ENCODE peak calls at places on chromosomes 5 and 9, in ten cellular contexts. T, O, Q, B, R, U, A, I, H and G are unnamed samples.
A peak's percentile ranks its signal among the peaks of the same experiment; 100 is the strongest.

GRCh38 chr9:38039090-38039906 is 29.7 kb downstream of the SHB start:
- DNase-seq in A (no peak), U (peak; percentile 81), T (no peak), Q (no peak), O (no peak), R (no peak), I (peak; percentile 95), B (peak; percentile 73), H (no peak), G (no peak)

GRCh38 chr9:81424431-81424830 is 264.9 kb downstream of the TLE1 start:
- DNase-seq in H (no peak), R (no peak), B (no peak), T (no peak), O (no peak), A (no peak), U (no peak), Q (no peak), I (no peak), G (no peak)

GRCh38 chr5:2298746-2299145 is 416.0 kb upstream of the IRX4 start:
- DNase-seq in I (no peak), Q (no peak), R (no peak), B (no peak), T (no peak), U (no peak), A (no peak), O (no peak), H (no peak), G (peak; percentile 35)

GRCh38 chr5:429453-430188 is 13.4 kb upstream of the EXOC3 start:
- DNase-seq in O (no peak), R (no peak), A (no peak), I (peak; percentile 54), U (peak; percentile 53), B (peak; percentile 28), Q (no peak), H (no peak), T (no peak), G (no peak)

GRCh38 chr5:141880961-141881801 is 3.0 kb upstream of the PCDH1 start:
- DNase-seq in U (no peak), B (no peak), O (no peak), Q (no peak), H (no peak), R (no peak), A (no peak), I (no peak), T (no peak), G (no peak)

GRCh38 chr9:132319421-132320110 is 35.2 kb downstream of the SETX start:
- DNase-seq in H (no peak), I (no peak), A (no peak), U (peak; percentile 9), O (no peak), T (no peak), Q (no peak), B (no peak), R (no peak), G (no peak)

GRCh38 chr9:99114846-99115500 is 10.1 kb downstream of the TGFBR1 start:
- DNase-seq in U (no peak), B (no peak), Q (no peak), T (no peak), O (no peak), R (no peak), A (no peak), I (peak; percentile 41), H (no peak), G (no peak)

GRCh38 chr5:180205936-180206335 is 3.1 kb downstream of the RASGEF1C start:
- DNase-seq in R (no peak), O (no peak), U (no peak), A (no peak), T (no peak), B (no peak), Q (no peak), H (no peak), I (no peak), G (no peak)

GRCh38 chr5:157511656-157512644 is 51.9 kb downstream of the NIPAL4 start:
- DNase-seq in A (peak; percentile 30), R (no peak), B (peak; percentile 88), T (peak; percentile 80), Q (no peak), I (peak; percentile 95), U (peak; percentile 97), H (no peak), O (peak; percentile 80), G (peak; percentile 88)

GRCh38 chr9:36937346-36937745 is 96.7 kb downstream of the PAX5 start:
- DNase-seq in H (no peak), O (no peak), Q (no peak), R (no peak), A (no peak), I (no peak), B (no peak), U (no peak), T (no peak), G (no peak)

GRCh38 chr9:117247271-117247670 is 167.6 kb downstream of the ASTN2 start:
- DNase-seq in U (peak; percentile 5), H (peak; percentile 28), T (no peak), R (no peak), A (no peak), O (peak; percentile 27), B (peak; percentile 9), I (no peak), Q (no peak), G (no peak)

GRCh38 chr5:143887302-143887638 is 75.3 kb downstream of the HMHB1 start:
- DNase-seq in T (no peak), O (peak; percentile 62), I (peak; percentile 79), H (no peak), Q (no peak), A (no peak), B (no peak), U (peak; percentile 72), R (no peak), G (no peak)

GRCh38 chr5:121273818-121274433 is 577.8 kb upstream of the FTMT start:
- DNase-seq in A (no peak), Q (no peak), H (no peak), R (no peak), T (peak; percentile 91), U (peak; percentile 77), O (peak; percentile 83), I (peak; percentile 66), B (peak; percentile 87), G (no peak)

GRCh38 chr9:33161011-33161588 is 6.0 kb downstream of the B4GALT1 start:
- DNase-seq in R (no peak), B (peak; percentile 80), Q (no peak), I (peak; percentile 99), T (peak; percentile 86), U (peak; percentile 99), H (no peak), A (peak; percentile 37), O (peak; percentile 94), G (no peak)

GRCh38 chr5:43019615-43020293 is 20.4 kb downstream of the ANXA2R start:
- DNase-seq in O (peak; percentile 83), U (peak; percentile 88), B (peak; percentile 98), A (peak; percentile 78), H (peak; percentile 51), T (peak; percentile 96), I (peak; percentile 84), R (peak; percentile 63), Q (peak; percentile 83), G (no peak)